ENCODE peak calls at places on chromosomes 12 and 14, in six cellular contexts. R, W, F, H, Y and I are unnamed samples.

GRCh38 chr12:108784270-108784669 is 53.0 kb upstream of the CORO1C start:
- DNase-seq in H (no peak), R (no peak), Y (no peak), F (no peak), W (no peak), I (no peak)

GRCh38 chr12:111444706-111445310 is 39.1 kb downstream of the SH2B3 start:
- DNase-seq in H (no peak), Y (peak), F (peak), W (no peak), R (peak), I (no peak)

GRCh38 chr14:54564799-54565235 is 2.1 kb upstream of the SAMD4A start:
- DNase-seq in H (peak), R (no peak), W (no peak), F (no peak), Y (no peak), I (peak)

GRCh38 chr12:64744422-64745258 is 14.6 kb downstream of the GNS start:
- DNase-seq in H (no peak), Y (no peak), R (no peak), W (no peak), F (no peak), I (peak)

GRCh38 chr14:22494486-22495135 is 94.4 kb downstream of the DAD1 start:
- DNase-seq in H (no peak), F (peak), R (no peak), W (no peak), Y (no peak), I (no peak)

GRCh38 chr12:12628013-12628412 is 16.3 kb downstream of the CREBL2 start:
- DNase-seq in W (no peak), H (no peak), Y (no peak), R (no peak), F (no peak), I (no peak)

GRCh38 chr12:63843613-63844390 is 698 bp upstream of the SRGAP1 start:
- DNase-seq in W (peak), F (peak), H (peak), R (peak), Y (peak), I (peak)

GRCh38 chr12:120698677-120699076 is 11.6 kb upstream of the UNC119B start:
- DNase-seq in Y (no peak), F (no peak), R (no peak), W (no peak), H (no peak), I (no peak)

GRCh38 chr12:31369712-31370521 is 44.0 kb upstream of the SINHCAF start:
- DNase-seq in F (no peak), W (peak), H (peak), Y (no peak), R (no peak), I (peak)

GRCh38 chr14:69038449-69039286 is 59.6 kb upstream of the ACTN1 start:
- DNase-seq in W (no peak), Y (no peak), H (no peak), F (no peak), R (no peak), I (peak)

GRCh38 chr12:19035552-19035951 is 94.0 kb upstream of the PLEKHA5 start:
- DNase-seq in R (no peak), F (no peak), H (peak), Y (no peak), W (no peak), I (peak)

GRCh38 chr12:39386335-39386734 is 56.6 kb downstream of the KIF21A start:
- DNase-seq in R (no peak), H (no peak), W (no peak), F (no peak), Y (no peak), I (no peak)

GRCh38 chr12:112664569-112664968 is 127.0 kb upstream of the RPH3A start:
- DNase-seq in H (no peak), Y (no peak), R (no peak), W (peak), F (no peak), I (peak)

GRCh38 chr14:100159865-100160533 is 554 bp upstream of the DEGS2 start:
- DNase-seq in R (no peak), H (no peak), Y (no peak), F (no peak), W (peak), I (no peak)

GRCh38 chr12:124904306-124905098 is 9.9 kb downstream of the UBC start:
- DNase-seq in R (no peak), H (peak), F (peak), W (peak), Y (no peak), I (peak)

GRCh38 chr12:32261638-32262037 is 137.7 kb upstream of the FGD4 start:
- DNase-seq in Y (peak), W (peak), H (no peak), F (peak), R (no peak), I (no peak)

GRCh38 chr14:68823434-68824206 is 30.8 kb upstream of the ZFP36L1 start:
- DNase-seq in R (no peak), H (no peak), W (no peak), Y (no peak), F (no peak), I (no peak)

GRCh38 chr12:7005288-7005687 is 13.0 kb downstream of the LPCAT3 start:
- DNase-seq in Y (no peak), H (no peak), W (no peak), R (no peak), F (no peak), I (no peak)

GRCh38 chr12:47881826-47882427 is 22.9 kb downstream of the VDR start:
- DNase-seq in F (no peak), H (peak), Y (no peak), W (no peak), R (no peak), I (peak)

GRCh38 chr12:114767906-114768697 is 84.1 kb upstream of the TBX3 start:
- DNase-seq in W (no peak), F (no peak), H (no peak), Y (no peak), R (no peak), I (peak)

GRCh38 chr14:66746316-66747006 is 238.5 kb downstream of the GPHN start:
- DNase-seq in Y (peak), W (no peak), F (peak), H (peak), R (no peak), I (peak)

GRCh38 chr12:131323879-131324278 is 370.2 kb downstream of the ADGRD1 start:
- DNase-seq in R (no peak), H (no peak), F (peak), W (no peak), Y (no peak), I (no peak)

GRCh38 chr12:92493816-92494215 is 209.0 kb upstream of the PLEKHG7 start:
- DNase-seq in W (no peak), R (no peak), F (peak), Y (no peak), H (no peak), I (no peak)

DNA sequence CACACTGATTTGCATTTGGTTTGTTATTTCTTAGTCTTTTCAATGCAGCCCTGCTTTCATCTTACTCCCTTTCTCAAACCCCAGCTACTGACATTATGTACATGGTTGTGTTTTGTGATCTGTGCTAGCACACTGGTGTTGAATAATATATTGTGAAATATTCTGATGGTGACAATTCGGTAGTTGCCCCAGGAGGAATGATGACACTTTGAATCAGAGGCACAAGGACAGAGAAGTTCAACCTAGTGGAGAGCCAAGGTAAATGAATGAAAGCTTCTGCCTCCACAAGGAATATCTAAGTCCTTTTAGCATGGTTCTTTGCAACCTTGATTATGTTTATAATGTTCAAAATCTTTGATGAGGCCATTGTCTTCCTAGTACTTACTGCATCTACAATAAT is 159.9 kb downstream of the PDE3A start:
- DNase-seq in F (no peak), R (no peak), W (no peak), Y (no peak), H (no peak), I (no peak)
- TF ChIP-seq CTCF in F (no peak), R (no peak), W (peak), Y (no peak), H (no peak), I (no peak)

DNA sequence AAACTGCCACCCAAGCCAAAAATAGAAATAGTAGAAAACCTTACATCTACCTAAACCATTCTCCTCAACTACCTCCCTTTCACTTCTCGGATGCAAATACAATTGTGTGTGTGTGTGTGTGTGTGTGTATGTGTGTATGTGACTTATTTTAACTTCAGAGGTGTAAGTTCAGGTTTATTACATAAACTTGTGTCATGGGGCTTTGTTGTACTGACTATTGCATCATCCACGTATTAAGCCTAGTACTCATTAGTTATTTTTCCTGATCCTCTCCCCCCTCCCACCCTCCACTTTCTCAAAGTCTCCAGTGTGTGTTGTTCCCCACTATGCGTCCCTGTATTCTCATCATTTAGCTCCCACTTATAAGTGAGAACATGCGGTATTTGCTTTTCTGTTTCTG is 592.5 kb upstream of the ATP2B1 start:
- DNase-seq in W (no peak), Y (no peak), H (no peak), F (no peak), R (no peak), I (no peak)
- TF ChIP-seq CTCF in W (no peak), Y (no peak), H (no peak), F (no peak), R (no peak), I (no peak)

DNA sequence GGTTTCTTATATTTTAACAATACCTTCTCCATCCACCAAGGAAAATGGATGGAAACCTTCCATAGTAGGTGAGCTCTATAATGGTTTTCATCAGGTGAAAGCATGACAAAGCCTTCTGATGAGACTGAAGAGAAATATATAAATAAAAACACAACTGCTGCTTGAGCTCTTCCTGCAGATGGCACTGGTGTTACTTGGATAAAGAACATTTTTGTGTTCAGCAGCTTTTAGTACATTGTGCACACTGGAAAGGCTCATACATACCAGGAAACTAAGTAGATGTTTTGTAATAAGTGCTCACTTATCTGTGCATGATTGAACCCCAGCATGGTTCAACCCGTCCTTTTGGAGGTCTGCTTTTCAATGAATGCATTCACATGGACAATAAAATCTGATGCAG is 357.3 kb upstream of the MIS18BP1 start:
- DNase-seq in Y (no peak), R (no peak), F (peak), W (no peak), H (no peak), I (no peak)
- TF ChIP-seq CTCF in Y (peak), R (peak), F (no peak), W (peak), H (no peak), I (peak)

GRCh38 chr12:116926283-116927243 is 15.8 kb downstream of the FBXW8 start:
- DNase-seq in F (no peak), W (no peak), Y (no peak), H (no peak), R (no peak), I (no peak)
- TF ChIP-seq CTCF in F (no peak), W (no peak), Y (no peak), H (no peak), R (no peak), I (no peak)